ENCODE peak calls at places on chromosome 20, in five cellular contexts. N is HT1080, Q is GM10248, K is KG1, Z is memory B cell. D is an unnamed sample.

GRCh38 chr20:44034451-44034850 is 119.8 kb downstream of the TOX2 start:
- DNase-seq in N (no peak), Q (no peak), K (no peak), Z (no peak), D (no peak)

GRCh38 chr20:2150660-2151059 is 49.0 kb downstream of the STK35 start:
- DNase-seq in N (no peak), Q (no peak), K (no peak), Z (no peak), D (no peak)

GRCh38 chr20:4283011-4283410 is 267.7 kb upstream of the RNF24 start:
- DNase-seq in N (no peak), Q (no peak), K (no peak), Z (no peak), D (peak)

GRCh38 chr20:23138226-23138625 is 52.1 kb upstream of the CD93 start:
- DNase-seq in N (no peak), Q (no peak), K (no peak), Z (no peak), D (no peak)

GRCh38 chr20:10434832-10435812 is at the start of gene SLX4IP:
- DNase-seq in N (peak), Q (peak), K (peak), Z (peak), D (peak)

GRCh38 chr20:59781236-59781635 is 152.2 kb downstream of the SYCP2 start:
- DNase-seq in N (no peak), Q (no peak), K (no peak), Z (no peak), D (no peak)

GRCh38 chr20:2756056-2756611 is 44.3 kb downstream of the CPXM1 start:
- DNase-seq in N (peak), Q (peak), K (no peak), Z (no peak), D (peak)

GRCh38 chr20:37524221-37524700 is 3.2 kb downstream of the NNAT start:
- DNase-seq in N (no peak), Q (no peak), K (no peak), Z (no peak), D (no peak)

GRCh38 chr20:13449868-13450441 is 188.8 kb downstream of the TASP1 start:
- DNase-seq in N (peak), Q (no peak), K (no peak), Z (no peak), D (peak)